ENCODE peak calls at places on chromosome 21, in ten cellular contexts. One of them, this sample, is unnamed.
A peak's percentile ranks its signal among the peaks of the same experiment; 100 is the strongest.

GRCh38 chr21:18041012-18041411 is 203.6 kb upstream of the CHODL start:
- DNase-seq in NCI-H1417: peak; percentile 84
- DNase-seq in activated effector memory CD4-positive, alpha-beta T cell treated with anti-CD3 and anti-CD28 coated beads, Interleukin-2, amount 50 U/mL, for 16 hours: no peak
- DNase-seq in activated CD4-positive, alpha-beta T cell treated with anti-CD3 and anti-CD28 coated beads, Interleukin-2, amount 50 U/mL, for 48 hours: no peak
- DNase-seq in NCI-H1092 treated with DMSO at 0.1 percent for 48 hours: peak; percentile 74
- DNase-seq in adipocyte: no peak
- DNase-seq in CD8-positive, alpha-beta T cell: no peak
- DNase-seq in colonic mucosa: no peak
- DNase-seq in GM20000: peak; percentile 1
- DNase-seq in pancreas: no peak
- DNase-seq in this sample: no peak

GRCh38 chr21:24896735-24897124 is 710.6 kb downstream of the MRPL39 start:
- DNase-seq in NCI-H1417: no peak
- DNase-seq in activated effector memory CD4-positive, alpha-beta T cell treated with anti-CD3 and anti-CD28 coated beads, Interleukin-2, amount 50 U/mL, for 16 hours: no peak
- DNase-seq in activated CD4-positive, alpha-beta T cell treated with anti-CD3 and anti-CD28 coated beads, Interleukin-2, amount 50 U/mL, for 48 hours: no peak
- DNase-seq in NCI-H1092 treated with DMSO at 0.1 percent for 48 hours: no peak
- DNase-seq in adipocyte: no peak
- DNase-seq in CD8-positive, alpha-beta T cell: no peak
- DNase-seq in colonic mucosa: no peak
- DNase-seq in GM20000: no peak
- DNase-seq in pancreas: no peak
- DNase-seq in this sample: no peak

GRCh38 chr21:45045481-45045880 is 28.9 kb upstream of the ADARB1 start:
- DNase-seq in NCI-H1417: no peak
- DNase-seq in activated effector memory CD4-positive, alpha-beta T cell treated with anti-CD3 and anti-CD28 coated beads, Interleukin-2, amount 50 U/mL, for 16 hours: peak; percentile 36
- DNase-seq in activated CD4-positive, alpha-beta T cell treated with anti-CD3 and anti-CD28 coated beads, Interleukin-2, amount 50 U/mL, for 48 hours: no peak
- DNase-seq in NCI-H1092 treated with DMSO at 0.1 percent for 48 hours: no peak
- DNase-seq in adipocyte: no peak
- DNase-seq in CD8-positive, alpha-beta T cell: no peak
- DNase-seq in colonic mucosa: no peak
- DNase-seq in GM20000: no peak
- DNase-seq in pancreas: no peak
- DNase-seq in this sample: no peak

GRCh38 chr21:26887241-26887640 is 42.0 kb upstream of the ADAMTS1 start:
- DNase-seq in NCI-H1417: no peak
- DNase-seq in activated effector memory CD4-positive, alpha-beta T cell treated with anti-CD3 and anti-CD28 coated beads, Interleukin-2, amount 50 U/mL, for 16 hours: no peak
- DNase-seq in activated CD4-positive, alpha-beta T cell treated with anti-CD3 and anti-CD28 coated beads, Interleukin-2, amount 50 U/mL, for 48 hours: no peak
- DNase-seq in NCI-H1092 treated with DMSO at 0.1 percent for 48 hours: no peak
- DNase-seq in adipocyte: peak; percentile 63
- DNase-seq in CD8-positive, alpha-beta T cell: no peak
- DNase-seq in colonic mucosa: no peak
- DNase-seq in GM20000: no peak
- DNase-seq in pancreas: no peak
- DNase-seq in this sample: no peak

GRCh38 chr21:38148046-38148445 is 108.7 kb upstream of the KCNJ15 start:
- DNase-seq in NCI-H1417: peak; percentile 31
- DNase-seq in activated effector memory CD4-positive, alpha-beta T cell treated with anti-CD3 and anti-CD28 coated beads, Interleukin-2, amount 50 U/mL, for 16 hours: no peak
- DNase-seq in activated CD4-positive, alpha-beta T cell treated with anti-CD3 and anti-CD28 coated beads, Interleukin-2, amount 50 U/mL, for 48 hours: no peak
- DNase-seq in NCI-H1092 treated with DMSO at 0.1 percent for 48 hours: peak; percentile 31
- DNase-seq in adipocyte: no peak
- DNase-seq in CD8-positive, alpha-beta T cell: no peak
- DNase-seq in colonic mucosa: no peak
- DNase-seq in GM20000: no peak
- DNase-seq in pancreas: no peak
- DNase-seq in this sample: no peak

GRCh38 chr21:31293986-31294385 is 50.1 kb downstream of the TIAM1 start:
- DNase-seq in NCI-H1417: no peak
- DNase-seq in activated effector memory CD4-positive, alpha-beta T cell treated with anti-CD3 and anti-CD28 coated beads, Interleukin-2, amount 50 U/mL, for 16 hours: peak; percentile 79
- DNase-seq in activated CD4-positive, alpha-beta T cell treated with anti-CD3 and anti-CD28 coated beads, Interleukin-2, amount 50 U/mL, for 48 hours: peak; percentile 75
- DNase-seq in NCI-H1092 treated with DMSO at 0.1 percent for 48 hours: no peak
- DNase-seq in adipocyte: peak; percentile 82
- DNase-seq in CD8-positive, alpha-beta T cell: no peak
- DNase-seq in colonic mucosa: no peak
- DNase-seq in GM20000: no peak
- DNase-seq in pancreas: no peak
- DNase-seq in this sample: no peak

GRCh38 chr21:14913576-14914146 is 151.1 kb downstream of the NRIP1 start:
- DNase-seq in NCI-H1417: no peak
- DNase-seq in activated effector memory CD4-positive, alpha-beta T cell treated with anti-CD3 and anti-CD28 coated beads, Interleukin-2, amount 50 U/mL, for 16 hours: no peak
- DNase-seq in activated CD4-positive, alpha-beta T cell treated with anti-CD3 and anti-CD28 coated beads, Interleukin-2, amount 50 U/mL, for 48 hours: no peak
- DNase-seq in NCI-H1092 treated with DMSO at 0.1 percent for 48 hours: no peak
- DNase-seq in adipocyte: peak; percentile 55
- DNase-seq in CD8-positive, alpha-beta T cell: no peak
- DNase-seq in colonic mucosa: no peak
- DNase-seq in GM20000: no peak
- DNase-seq in pancreas: no peak
- DNase-seq in this sample: no peak

GRCh38 chr21:39444406-39445145 is 1.0 kb downstream of the LCA5L start:
- DNase-seq in NCI-H1417: peak; percentile 69
- DNase-seq in activated effector memory CD4-positive, alpha-beta T cell treated with anti-CD3 and anti-CD28 coated beads, Interleukin-2, amount 50 U/mL, for 16 hours: no peak
- DNase-seq in activated CD4-positive, alpha-beta T cell treated with anti-CD3 and anti-CD28 coated beads, Interleukin-2, amount 50 U/mL, for 48 hours: no peak
- DNase-seq in NCI-H1092 treated with DMSO at 0.1 percent for 48 hours: no peak
- DNase-seq in adipocyte: peak; percentile 77
- DNase-seq in CD8-positive, alpha-beta T cell: no peak
- DNase-seq in colonic mucosa: no peak
- DNase-seq in GM20000: no peak
- DNase-seq in pancreas: no peak
- DNase-seq in this sample: no peak

GRCh38 chr21:27526451-27526850 is 559.6 kb upstream of the ADAMTS5 start:
- DNase-seq in NCI-H1417: no peak
- DNase-seq in activated effector memory CD4-positive, alpha-beta T cell treated with anti-CD3 and anti-CD28 coated beads, Interleukin-2, amount 50 U/mL, for 16 hours: no peak
- DNase-seq in activated CD4-positive, alpha-beta T cell treated with anti-CD3 and anti-CD28 coated beads, Interleukin-2, amount 50 U/mL, for 48 hours: no peak
- DNase-seq in NCI-H1092 treated with DMSO at 0.1 percent for 48 hours: no peak
- DNase-seq in adipocyte: no peak
- DNase-seq in CD8-positive, alpha-beta T cell: no peak
- DNase-seq in colonic mucosa: no peak
- DNase-seq in GM20000: no peak
- DNase-seq in pancreas: no peak
- DNase-seq in this sample: no peak

GRCh38 chr21:45291613-45292398 is 4.1 kb upstream of the POFUT2 start:
- DNase-seq in NCI-H1417: no peak
- DNase-seq in activated effector memory CD4-positive, alpha-beta T cell treated with anti-CD3 and anti-CD28 coated beads, Interleukin-2, amount 50 U/mL, for 16 hours: no peak
- DNase-seq in activated CD4-positive, alpha-beta T cell treated with anti-CD3 and anti-CD28 coated beads, Interleukin-2, amount 50 U/mL, for 48 hours: no peak
- DNase-seq in NCI-H1092 treated with DMSO at 0.1 percent for 48 hours: no peak
- DNase-seq in adipocyte: no peak
- DNase-seq in CD8-positive, alpha-beta T cell: no peak
- DNase-seq in colonic mucosa: peak; percentile 18
- DNase-seq in GM20000: no peak
- DNase-seq in pancreas: peak; percentile 26
- DNase-seq in this sample: peak; percentile 89

GRCh38 chr21:29148535-29148934 is 18.1 kb downstream of the MAP3K7CL start:
- DNase-seq in NCI-H1417: no peak
- DNase-seq in activated effector memory CD4-positive, alpha-beta T cell treated with anti-CD3 and anti-CD28 coated beads, Interleukin-2, amount 50 U/mL, for 16 hours: no peak
- DNase-seq in activated CD4-positive, alpha-beta T cell treated with anti-CD3 and anti-CD28 coated beads, Interleukin-2, amount 50 U/mL, for 48 hours: no peak
- DNase-seq in NCI-H1092 treated with DMSO at 0.1 percent for 48 hours: no peak
- DNase-seq in adipocyte: no peak
- DNase-seq in CD8-positive, alpha-beta T cell: no peak
- DNase-seq in colonic mucosa: no peak
- DNase-seq in GM20000: no peak
- DNase-seq in pancreas: no peak
- DNase-seq in this sample: no peak

GRCh38 chr21:36859744-36860501 is 106.5 kb downstream of the HLCS start:
- DNase-seq in NCI-H1417: peak; percentile 35
- DNase-seq in activated effector memory CD4-positive, alpha-beta T cell treated with anti-CD3 and anti-CD28 coated beads, Interleukin-2, amount 50 U/mL, for 16 hours: no peak
- DNase-seq in activated CD4-positive, alpha-beta T cell treated with anti-CD3 and anti-CD28 coated beads, Interleukin-2, amount 50 U/mL, for 48 hours: peak; percentile 59
- DNase-seq in NCI-H1092 treated with DMSO at 0.1 percent for 48 hours: no peak
- DNase-seq in adipocyte: no peak
- DNase-seq in CD8-positive, alpha-beta T cell: no peak
- DNase-seq in colonic mucosa: peak; percentile 91
- DNase-seq in GM20000: peak; percentile 36
- DNase-seq in pancreas: peak; percentile 91
- DNase-seq in this sample: no peak

GRCh38 chr21:34800797-34801518 is 132.2 kb downstream of the CLIC6 start:
- DNase-seq in NCI-H1417: no peak
- DNase-seq in activated effector memory CD4-positive, alpha-beta T cell treated with anti-CD3 and anti-CD28 coated beads, Interleukin-2, amount 50 U/mL, for 16 hours: no peak
- DNase-seq in activated CD4-positive, alpha-beta T cell treated with anti-CD3 and anti-CD28 coated beads, Interleukin-2, amount 50 U/mL, for 48 hours: no peak
- DNase-seq in NCI-H1092 treated with DMSO at 0.1 percent for 48 hours: no peak
- DNase-seq in adipocyte: peak; percentile 51
- DNase-seq in CD8-positive, alpha-beta T cell: no peak
- DNase-seq in colonic mucosa: no peak
- DNase-seq in GM20000: no peak
- DNase-seq in pancreas: no peak
- DNase-seq in this sample: no peak

GRCh38 chr21:45478816-45479669 is 63.2 kb downstream of the SLC19A1 start:
- DNase-seq in NCI-H1417: no peak
- DNase-seq in activated effector memory CD4-positive, alpha-beta T cell treated with anti-CD3 and anti-CD28 coated beads, Interleukin-2, amount 50 U/mL, for 16 hours: no peak
- DNase-seq in activated CD4-positive, alpha-beta T cell treated with anti-CD3 and anti-CD28 coated beads, Interleukin-2, amount 50 U/mL, for 48 hours: no peak
- DNase-seq in NCI-H1092 treated with DMSO at 0.1 percent for 48 hours: no peak
- DNase-seq in adipocyte: no peak
- DNase-seq in CD8-positive, alpha-beta T cell: no peak
- DNase-seq in colonic mucosa: no peak
- DNase-seq in GM20000: no peak
- DNase-seq in pancreas: no peak
- DNase-seq in this sample: no peak

GRCh38 chr21:32483293-32483595 is 70.7 kb downstream of the EVA1C start:
- DNase-seq in NCI-H1417: no peak
- DNase-seq in activated effector memory CD4-positive, alpha-beta T cell treated with anti-CD3 and anti-CD28 coated beads, Interleukin-2, amount 50 U/mL, for 16 hours: no peak
- DNase-seq in activated CD4-positive, alpha-beta T cell treated with anti-CD3 and anti-CD28 coated beads, Interleukin-2, amount 50 U/mL, for 48 hours: no peak
- DNase-seq in NCI-H1092 treated with DMSO at 0.1 percent for 48 hours: no peak
- DNase-seq in adipocyte: no peak
- DNase-seq in CD8-positive, alpha-beta T cell: no peak
- DNase-seq in colonic mucosa: no peak
- DNase-seq in GM20000: no peak
- DNase-seq in pancreas: no peak
- DNase-seq in this sample: no peak

GRCh38 chr21:39913651-39914145 is 46.5 kb downstream of the PCP4 start:
- DNase-seq in NCI-H1417: no peak
- DNase-seq in activated effector memory CD4-positive, alpha-beta T cell treated with anti-CD3 and anti-CD28 coated beads, Interleukin-2, amount 50 U/mL, for 16 hours: no peak
- DNase-seq in activated CD4-positive, alpha-beta T cell treated with anti-CD3 and anti-CD28 coated beads, Interleukin-2, amount 50 U/mL, for 48 hours: no peak
- DNase-seq in NCI-H1092 treated with DMSO at 0.1 percent for 48 hours: no peak
- DNase-seq in adipocyte: no peak
- DNase-seq in CD8-positive, alpha-beta T cell: no peak
- DNase-seq in colonic mucosa: no peak
- DNase-seq in GM20000: no peak
- DNase-seq in pancreas: no peak
- DNase-seq in this sample: no peak

GRCh38 chr21:28833181-28833580 is 159.5 kb downstream of the LTN1 start:
- DNase-seq in NCI-H1417: no peak
- DNase-seq in activated effector memory CD4-positive, alpha-beta T cell treated with anti-CD3 and anti-CD28 coated beads, Interleukin-2, amount 50 U/mL, for 16 hours: no peak
- DNase-seq in activated CD4-positive, alpha-beta T cell treated with anti-CD3 and anti-CD28 coated beads, Interleukin-2, amount 50 U/mL, for 48 hours: no peak
- DNase-seq in NCI-H1092 treated with DMSO at 0.1 percent for 48 hours: no peak
- DNase-seq in adipocyte: no peak
- DNase-seq in CD8-positive, alpha-beta T cell: no peak
- DNase-seq in colonic mucosa: no peak
- DNase-seq in GM20000: no peak
- DNase-seq in pancreas: no peak
- DNase-seq in this sample: no peak

GRCh38 chr21:44955803-44956175 is 16.0 kb downstream of the SLX9 start:
- DNase-seq in NCI-H1417: no peak
- DNase-seq in activated effector memory CD4-positive, alpha-beta T cell treated with anti-CD3 and anti-CD28 coated beads, Interleukin-2, amount 50 U/mL, for 16 hours: no peak
- DNase-seq in activated CD4-positive, alpha-beta T cell treated with anti-CD3 and anti-CD28 coated beads, Interleukin-2, amount 50 U/mL, for 48 hours: no peak
- DNase-seq in NCI-H1092 treated with DMSO at 0.1 percent for 48 hours: no peak
- DNase-seq in adipocyte: no peak
- DNase-seq in CD8-positive, alpha-beta T cell: no peak
- DNase-seq in colonic mucosa: no peak
- DNase-seq in GM20000: no peak
- DNase-seq in pancreas: no peak
- DNase-seq in this sample: no peak

GRCh38 chr21:17613242-17613676 is 558 bp upstream of the BTG3 start:
- DNase-seq in NCI-H1417: peak; percentile 55
- DNase-seq in activated effector memory CD4-positive, alpha-beta T cell treated with anti-CD3 and anti-CD28 coated beads, Interleukin-2, amount 50 U/mL, for 16 hours: no peak
- DNase-seq in activated CD4-positive, alpha-beta T cell treated with anti-CD3 and anti-CD28 coated beads, Interleukin-2, amount 50 U/mL, for 48 hours: peak; percentile 21
- DNase-seq in NCI-H1092 treated with DMSO at 0.1 percent for 48 hours: peak; percentile 21
- DNase-seq in adipocyte: peak; percentile 40
- DNase-seq in CD8-positive, alpha-beta T cell: no peak
- DNase-seq in colonic mucosa: peak; percentile 41
- DNase-seq in GM20000: peak; percentile 35
- DNase-seq in pancreas: peak; percentile 26
- DNase-seq in this sample: no peak

GRCh38 chr21:44065428-44065827 is 41.8 kb upstream of the PWP2 start:
- DNase-seq in NCI-H1417: no peak
- DNase-seq in activated effector memory CD4-positive, alpha-beta T cell treated with anti-CD3 and anti-CD28 coated beads, Interleukin-2, amount 50 U/mL, for 16 hours: peak; percentile 90
- DNase-seq in activated CD4-positive, alpha-beta T cell treated with anti-CD3 and anti-CD28 coated beads, Interleukin-2, amount 50 U/mL, for 48 hours: peak; percentile 76
- DNase-seq in NCI-H1092 treated with DMSO at 0.1 percent for 48 hours: no peak
- DNase-seq in adipocyte: no peak
- DNase-seq in CD8-positive, alpha-beta T cell: peak; percentile 79
- DNase-seq in colonic mucosa: no peak
- DNase-seq in GM20000: peak; percentile 60
- DNase-seq in pancreas: no peak
- DNase-seq in this sample: peak; percentile 81

GRCh38 chr21:17612023-17612564 is 607 bp downstream of the BTG3 start:
- DNase-seq in NCI-H1417: peak; percentile 86
- DNase-seq in activated effector memory CD4-positive, alpha-beta T cell treated with anti-CD3 and anti-CD28 coated beads, Interleukin-2, amount 50 U/mL, for 16 hours: peak; percentile 72
- DNase-seq in activated CD4-positive, alpha-beta T cell treated with anti-CD3 and anti-CD28 coated beads, Interleukin-2, amount 50 U/mL, for 48 hours: peak; percentile 42
- DNase-seq in NCI-H1092 treated with DMSO at 0.1 percent for 48 hours: peak; percentile 42
- DNase-seq in adipocyte: peak; percentile 71
- DNase-seq in CD8-positive, alpha-beta T cell: peak; percentile 56
- DNase-seq in colonic mucosa: peak; percentile 53
- DNase-seq in GM20000: peak; percentile 46
- DNase-seq in pancreas: peak; percentile 52
- DNase-seq in this sample: no peak

GRCh38 chr21:35020446-35020845 is 28.7 kb downstream of the RUNX1 start:
- DNase-seq in NCI-H1417: no peak
- DNase-seq in activated effector memory CD4-positive, alpha-beta T cell treated with anti-CD3 and anti-CD28 coated beads, Interleukin-2, amount 50 U/mL, for 16 hours: peak; percentile 78
- DNase-seq in activated CD4-positive, alpha-beta T cell treated with anti-CD3 and anti-CD28 coated beads, Interleukin-2, amount 50 U/mL, for 48 hours: peak; percentile 66
- DNase-seq in NCI-H1092 treated with DMSO at 0.1 percent for 48 hours: no peak
- DNase-seq in adipocyte: no peak
- DNase-seq in CD8-positive, alpha-beta T cell: no peak
- DNase-seq in colonic mucosa: no peak
- DNase-seq in GM20000: no peak
- DNase-seq in pancreas: no peak
- DNase-seq in this sample: no peak

GRCh38 chr21:42939581-42940413 is 14.4 kb upstream of the ERVH48-1 start:
- DNase-seq in NCI-H1417: no peak
- DNase-seq in activated effector memory CD4-positive, alpha-beta T cell treated with anti-CD3 and anti-CD28 coated beads, Interleukin-2, amount 50 U/mL, for 16 hours: no peak
- DNase-seq in activated CD4-positive, alpha-beta T cell treated with anti-CD3 and anti-CD28 coated beads, Interleukin-2, amount 50 U/mL, for 48 hours: no peak
- DNase-seq in NCI-H1092 treated with DMSO at 0.1 percent for 48 hours: no peak
- DNase-seq in adipocyte: peak; percentile 98
- DNase-seq in CD8-positive, alpha-beta T cell: no peak
- DNase-seq in colonic mucosa: peak; percentile 67
- DNase-seq in GM20000: no peak
- DNase-seq in pancreas: peak; percentile 74
- DNase-seq in this sample: peak; percentile 5

GRCh38 chr21:26469789-26470188 is 103.3 kb downstream of the CYYR1 start:
- DNase-seq in NCI-H1417: peak; percentile 11
- DNase-seq in activated effector memory CD4-positive, alpha-beta T cell treated with anti-CD3 and anti-CD28 coated beads, Interleukin-2, amount 50 U/mL, for 16 hours: no peak
- DNase-seq in activated CD4-positive, alpha-beta T cell treated with anti-CD3 and anti-CD28 coated beads, Interleukin-2, amount 50 U/mL, for 48 hours: no peak
- DNase-seq in NCI-H1092 treated with DMSO at 0.1 percent for 48 hours: no peak
- DNase-seq in adipocyte: peak; percentile 88
- DNase-seq in CD8-positive, alpha-beta T cell: no peak
- DNase-seq in colonic mucosa: no peak
- DNase-seq in GM20000: no peak
- DNase-seq in pancreas: no peak
- DNase-seq in this sample: no peak